ENCODE peak calls at places on chromosomes 3 and 15, in five cellular contexts. V is upper lobe of left lung, W is IMR-90, N is GM12878, X is OCI-LY7. T is an unnamed sample. For H3K9me3, the result is how much of the 10 kb centered on the place peaks cover.

GRCh38 chr15:35481992-35482391 is 64.0 kb downstream of the DPH6 start:
- DNase-seq in V (no peak), W (peak), N (no peak), X (no peak), T (no peak)

GRCh38 chr3:137792633-137793271 is 28.6 kb downstream of the SOX14 start:
- DNase-seq in V (no peak), W (peak), N (no peak), X (peak), T (no peak)

GRCh38 chr15:75554717-75555116 is 24.4 kb downstream of the PTPN9 start:
- DNase-seq in V (no peak), W (peak), N (no peak), X (no peak), T (no peak)

GRCh38 chr3:150733936-150734794 is 28.8 kb downstream of the SIAH2 start:
- DNase-seq in V (peak), W (peak), N (no peak), X (no peak), T (no peak)

GRCh38 chr3:65200312-65200711 is 512.5 kb upstream of the ADAMTS9 start:
- DNase-seq in V (no peak), W (no peak), N (no peak), X (no peak), T (no peak)

GRCh38 chr3:45677045-45677436 is 12.2 kb upstream of the SACM1L start:
- DNase-seq in V (peak), W (peak), N (no peak), X (no peak), T (peak)

GRCh38 chr3:11757441-11757875 is 89.2 kb downstream of the TAMM41 start:
- DNase-seq in V (no peak), W (peak), N (no peak), X (no peak), T (no peak)

GRCh38 chr3:184907941-184908649 is 96.1 kb downstream of the VPS8 start:
- DNase-seq in V (peak), W (no peak), N (no peak), X (no peak), T (no peak)

GRCh38 chr3:158768361-158768787 is 33.5 kb upstream of the MFSD1 start:
- DNase-seq in V (no peak), W (peak), N (no peak), X (no peak), T (no peak)

GRCh38 chr3:151067158-151067557 is 18.3 kb upstream of the MED12L start:
- DNase-seq in V (no peak), W (no peak), N (no peak), X (peak), T (no peak)

GRCh38 chr3:140931016-140931454 is 10.6 kb upstream of the SLC25A36 start:
- DNase-seq in V (no peak), W (no peak), N (no peak), X (no peak), T (no peak)

GRCh38 chr3:67998222-67998760 is 343.9 kb upstream of the SUCLG2 start:
- DNase-seq in V (no peak), W (no peak), N (no peak), X (no peak), T (no peak)

GRCh38 chr3:194711913-194712312 is 26.2 kb downstream of the FAM43A start:
- DNase-seq in V (no peak), W (peak), N (no peak), X (no peak), T (no peak)

GRCh38 chr3:177916461-177916860 is 619.8 kb upstream of the KCNMB2 start:
- DNase-seq in V (no peak), W (no peak), N (no peak), X (no peak), T (no peak)
- H3K9me3 ChIP-seq in V (under half), W (under half), N (under half), X (under half), T (under half)

GRCh38 chr3:88149516-88150362 is at the start of gene C3orf38:
- DNase-seq in V (peak), W (peak), N (peak), X (peak), T (peak)

GRCh38 chr3:88150771-88151170 is 1.0 kb downstream of the C3orf38 start:
- DNase-seq in V (no peak), W (no peak), N (no peak), X (peak), T (no peak)

GRCh38 chr3:88150371-88150770 is 612 bp downstream of the C3orf38 start:
- DNase-seq in V (no peak), W (no peak), N (no peak), X (peak), T (no peak)

GRCh38 chr3:88149146-88149515 is 628 bp upstream of the C3orf38 start:
- DNase-seq in V (no peak), W (peak), N (no peak), X (no peak), T (no peak)

GRCh38 chr3:88148651-88149050 is 1.1 kb upstream of the C3orf38 start:
- DNase-seq in V (peak), W (no peak), N (no peak), X (no peak), T (no peak)
- H3K9me3 ChIP-seq in V (under half), W (under half), N (under half), X (under half), T (under half)

GRCh38 chr3:115590873-115591272 is 32.4 kb upstream of the GAP43 start:
- DNase-seq in V (no peak), W (no peak), N (no peak), X (no peak), T (no peak)

GRCh38 chr3:115598216-115598615 is 25.1 kb upstream of the GAP43 start:
- DNase-seq in V (no peak), W (no peak), N (no peak), X (no peak), T (no peak)

GRCh38 chr3:115595611-115596010 is 27.7 kb upstream of the GAP43 start:
- DNase-seq in V (no peak), W (peak), N (no peak), X (no peak), T (no peak)
- H3K9me3 ChIP-seq in V (under half), W (under half), N (under half), X (under half), T (under half)

GRCh38 chr15:25182098-25182478 is 227.3 kb downstream of the SNRPN start:
- DNase-seq in V (peak), W (no peak), N (no peak), X (no peak), T (peak)
- H3K9me3 ChIP-seq in V (under half), W (half or more), N (under half), X (under half), T (under half)

DNA sequence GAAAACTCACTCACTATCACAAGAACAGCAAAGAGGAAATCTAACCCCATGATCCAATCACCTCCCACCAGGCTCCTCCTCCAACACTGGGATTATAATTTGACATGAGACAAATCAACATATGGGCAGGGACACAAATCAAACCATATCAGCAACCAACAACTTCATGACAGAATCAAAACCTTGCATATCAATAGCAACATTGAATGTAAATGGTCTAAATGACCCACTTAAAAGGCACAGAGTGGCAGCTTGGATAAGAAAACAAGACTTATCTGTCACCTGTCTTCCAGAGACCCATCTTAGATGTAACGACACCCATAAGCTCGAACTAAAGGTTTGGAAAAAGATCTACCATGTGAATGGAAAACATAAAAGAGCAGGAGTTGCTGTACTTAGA is 40.8 kb downstream of the HDGFL3 start:
- DNase-seq in V (no peak), W (no peak), N (no peak), X (no peak), T (no peak)
- H3K9me3 ChIP-seq in V (under half), W (under half), N (under half), X (under half), T (under half)

GRCh38 chr3:5540532-5540931 is 353.0 kb downstream of the EDEM1 start:
- DNase-seq in V (no peak), W (no peak), N (no peak), X (no peak), T (no peak)

GRCh38 chr3:5543047-5543446 is 355.5 kb downstream of the EDEM1 start:
- DNase-seq in V (no peak), W (no peak), N (no peak), X (no peak), T (no peak)

GRCh38 chr3:5542472-5542871 is 355.0 kb downstream of the EDEM1 start:
- DNase-seq in V (no peak), W (no peak), N (no peak), X (no peak), T (no peak)

GRCh38 chr3:5545719-5546118 is 358.2 kb downstream of the EDEM1 start:
- DNase-seq in V (no peak), W (no peak), N (no peak), X (no peak), T (no peak)
- H3K9me3 ChIP-seq in V (under half), W (under half), N (under half), X (under half), T (under half)

GRCh38 chr15:79918278-79918677 is 21.5 kb upstream of the MTHFS start:
- DNase-seq in V (peak), W (no peak), N (no peak), X (no peak), T (no peak)
- H3K9me3 ChIP-seq in V (under half), W (under half), N (half or more), X (half or more), T (under half)

DNA sequence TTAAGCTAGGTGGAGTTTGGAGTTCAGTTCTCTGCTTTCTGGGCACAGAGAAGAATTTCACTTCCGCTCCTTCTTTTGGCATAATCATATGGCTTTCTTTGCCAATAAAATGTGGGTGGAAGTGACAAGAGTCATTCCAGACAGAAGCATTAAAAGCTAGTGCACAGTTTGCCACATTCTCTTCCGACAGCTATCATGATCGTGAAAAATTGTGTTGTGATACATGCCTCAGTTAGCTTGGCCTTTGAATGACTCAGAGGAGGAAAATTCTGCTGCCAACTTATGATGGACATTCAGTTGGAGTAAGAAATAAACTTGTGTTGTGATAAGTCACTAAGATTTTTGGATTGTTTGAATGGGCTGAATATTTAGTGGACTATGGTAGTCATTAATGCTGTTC is 291.7 kb upstream of the SATB1 start:
- DNase-seq in V (no peak), W (no peak), N (no peak), X (no peak), T (no peak)
- H3K9me3 ChIP-seq in V (under half), W (under half), N (under half), X (under half), T (under half)

GRCh38 chr15:26378304-26378703 is 394.6 kb downstream of the GABRB3 start:
- DNase-seq in V (no peak), W (no peak), N (no peak), X (no peak), T (no peak)

DNA sequence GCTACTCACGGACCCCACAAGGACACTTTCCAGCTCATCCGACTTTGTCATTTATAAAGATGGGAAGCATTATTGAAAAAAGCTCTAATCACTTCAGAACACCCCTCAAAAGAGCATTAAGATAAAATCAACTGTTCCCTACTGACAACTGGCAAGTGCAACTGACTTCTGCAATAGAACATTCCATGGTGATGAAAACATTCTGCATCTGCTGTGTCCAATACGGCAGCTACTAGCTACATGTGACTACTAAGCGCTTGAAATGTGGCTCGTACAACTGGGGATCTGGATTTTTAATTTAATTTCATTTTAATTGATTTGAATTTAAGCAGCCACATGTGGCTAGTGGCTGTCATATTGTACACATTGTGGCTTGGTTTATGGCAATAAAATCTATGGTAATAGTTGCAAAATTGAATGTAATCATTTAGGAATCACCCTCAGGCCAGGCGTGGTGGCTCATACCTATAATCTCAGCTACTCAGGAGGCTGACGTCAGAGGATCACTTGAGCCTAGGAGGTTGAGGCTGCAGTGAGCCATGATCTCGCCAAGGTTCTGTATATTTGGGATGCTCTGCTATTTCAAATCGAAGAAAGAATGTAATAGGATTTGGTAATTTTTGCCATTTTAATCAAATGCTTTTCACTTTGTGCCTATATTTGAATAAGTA is 390.3 kb downstream of the GABRB3 start:
- DNase-seq in V (no peak), W (no peak), N (no peak), X (no peak), T (no peak)
- H3K9me3 ChIP-seq in V (under half), W (under half), N (under half), X (under half), T (under half)

T was measured in T-helper 17 cell.